ENCODE peak calls at places on chromosomes 12 and 14, in four cellular contexts. One of them, this sample, is unnamed.

GRCh38 chr14:74974364-74975058 is 19.1 kb upstream of the PGF start:
- DNase-seq in naive thymus-derived CD8-positive, alpha-beta T cell: no peak
- DNase-seq in stimulated activated CD8-positive, alpha-beta memory T cell treated with anti-CD3 and anti-CD28 coated beads, Interleukin-15, amount 100 ng/mL, for 4 hours: no peak
- DNase-seq in hippocampal formation: no peak
- DNase-seq in this sample: no peak

GRCh38 chr12:95318071-95318545 is 100.5 kb downstream of the VEZT start:
- DNase-seq in naive thymus-derived CD8-positive, alpha-beta T cell: no peak
- DNase-seq in stimulated activated CD8-positive, alpha-beta memory T cell treated with anti-CD3 and anti-CD28 coated beads, Interleukin-15, amount 100 ng/mL, for 4 hours: no peak
- DNase-seq in hippocampal formation: no peak
- DNase-seq in this sample: no peak

GRCh38 chr12:114760151-114760877 is 76.3 kb upstream of the TBX3 start:
- DNase-seq in naive thymus-derived CD8-positive, alpha-beta T cell: no peak
- DNase-seq in stimulated activated CD8-positive, alpha-beta memory T cell treated with anti-CD3 and anti-CD28 coated beads, Interleukin-15, amount 100 ng/mL, for 4 hours: no peak
- DNase-seq in hippocampal formation: no peak
- DNase-seq in this sample: no peak

GRCh38 chr14:90756755-90757345 is 59.4 kb downstream of the TTC7B start:
- DNase-seq in naive thymus-derived CD8-positive, alpha-beta T cell: no peak
- DNase-seq in stimulated activated CD8-positive, alpha-beta memory T cell treated with anti-CD3 and anti-CD28 coated beads, Interleukin-15, amount 100 ng/mL, for 4 hours: no peak
- DNase-seq in hippocampal formation: peak
- DNase-seq in this sample: no peak

GRCh38 chr14:73591690-73592448 is at the start of gene ACOT4:
- DNase-seq in naive thymus-derived CD8-positive, alpha-beta T cell: peak
- DNase-seq in stimulated activated CD8-positive, alpha-beta memory T cell treated with anti-CD3 and anti-CD28 coated beads, Interleukin-15, amount 100 ng/mL, for 4 hours: peak
- DNase-seq in hippocampal formation: no peak
- DNase-seq in this sample: no peak

GRCh38 chr14:54182419-54183040 is 214.3 kb upstream of the CDKN3 start:
- DNase-seq in naive thymus-derived CD8-positive, alpha-beta T cell: no peak
- DNase-seq in stimulated activated CD8-positive, alpha-beta memory T cell treated with anti-CD3 and anti-CD28 coated beads, Interleukin-15, amount 100 ng/mL, for 4 hours: no peak
- DNase-seq in hippocampal formation: no peak
- DNase-seq in this sample: no peak

GRCh38 chr14:86015916-86016315 is 486.0 kb downstream of the FLRT2 start:
- DNase-seq in naive thymus-derived CD8-positive, alpha-beta T cell: no peak
- DNase-seq in stimulated activated CD8-positive, alpha-beta memory T cell treated with anti-CD3 and anti-CD28 coated beads, Interleukin-15, amount 100 ng/mL, for 4 hours: no peak
- DNase-seq in hippocampal formation: no peak
- DNase-seq in this sample: no peak

GRCh38 chr14:50018236-50019210 is 97.8 kb downstream of the VCPKMT start:
- DNase-seq in naive thymus-derived CD8-positive, alpha-beta T cell: no peak
- DNase-seq in stimulated activated CD8-positive, alpha-beta memory T cell treated with anti-CD3 and anti-CD28 coated beads, Interleukin-15, amount 100 ng/mL, for 4 hours: no peak
- DNase-seq in hippocampal formation: no peak
- DNase-seq in this sample: no peak

GRCh38 chr12:42145552-42146215 is 1.0 kb upstream of the GXYLT1 start:
- DNase-seq in naive thymus-derived CD8-positive, alpha-beta T cell: no peak
- DNase-seq in stimulated activated CD8-positive, alpha-beta memory T cell treated with anti-CD3 and anti-CD28 coated beads, Interleukin-15, amount 100 ng/mL, for 4 hours: no peak
- DNase-seq in hippocampal formation: no peak
- DNase-seq in this sample: no peak

GRCh38 chr14:42023452-42023851 is 416.8 kb downstream of the LRFN5 start:
- DNase-seq in naive thymus-derived CD8-positive, alpha-beta T cell: no peak
- DNase-seq in stimulated activated CD8-positive, alpha-beta memory T cell treated with anti-CD3 and anti-CD28 coated beads, Interleukin-15, amount 100 ng/mL, for 4 hours: no peak
- DNase-seq in hippocampal formation: no peak
- DNase-seq in this sample: no peak

GRCh38 chr12:39807043-39807442 is 187.4 kb upstream of the ABCD2 start:
- DNase-seq in naive thymus-derived CD8-positive, alpha-beta T cell: no peak
- DNase-seq in stimulated activated CD8-positive, alpha-beta memory T cell treated with anti-CD3 and anti-CD28 coated beads, Interleukin-15, amount 100 ng/mL, for 4 hours: no peak
- DNase-seq in hippocampal formation: no peak
- DNase-seq in this sample: no peak

GRCh38 chr12:124538194-124539082 is 29.0 kb downstream of the NCOR2 start:
- DNase-seq in naive thymus-derived CD8-positive, alpha-beta T cell: no peak
- DNase-seq in stimulated activated CD8-positive, alpha-beta memory T cell treated with anti-CD3 and anti-CD28 coated beads, Interleukin-15, amount 100 ng/mL, for 4 hours: no peak
- DNase-seq in hippocampal formation: no peak
- DNase-seq in this sample: no peak

GRCh38 chr12:132398386-132398991 is 69.1 kb upstream of the GALNT9 start:
- DNase-seq in naive thymus-derived CD8-positive, alpha-beta T cell: no peak
- DNase-seq in stimulated activated CD8-positive, alpha-beta memory T cell treated with anti-CD3 and anti-CD28 coated beads, Interleukin-15, amount 100 ng/mL, for 4 hours: no peak
- DNase-seq in hippocampal formation: no peak
- DNase-seq in this sample: no peak

GRCh38 chr14:28879571-28879970 is 113.0 kb downstream of the FOXG1 start:
- DNase-seq in naive thymus-derived CD8-positive, alpha-beta T cell: no peak
- DNase-seq in stimulated activated CD8-positive, alpha-beta memory T cell treated with anti-CD3 and anti-CD28 coated beads, Interleukin-15, amount 100 ng/mL, for 4 hours: no peak
- DNase-seq in hippocampal formation: peak
- DNase-seq in this sample: no peak

GRCh38 chr12:27644446-27644845 is 51.8 kb upstream of the REP15 start:
- DNase-seq in naive thymus-derived CD8-positive, alpha-beta T cell: no peak
- DNase-seq in stimulated activated CD8-positive, alpha-beta memory T cell treated with anti-CD3 and anti-CD28 coated beads, Interleukin-15, amount 100 ng/mL, for 4 hours: no peak
- DNase-seq in hippocampal formation: no peak
- DNase-seq in this sample: no peak

GRCh38 chr12:107372229-107372658 is 278.9 kb upstream of the CRY1 start:
- DNase-seq in naive thymus-derived CD8-positive, alpha-beta T cell: peak
- DNase-seq in stimulated activated CD8-positive, alpha-beta memory T cell treated with anti-CD3 and anti-CD28 coated beads, Interleukin-15, amount 100 ng/mL, for 4 hours: no peak
- DNase-seq in hippocampal formation: no peak
- DNase-seq in this sample: no peak

GRCh38 chr12:80838024-80838658 is 99.6 kb downstream of the LIN7A start:
- DNase-seq in naive thymus-derived CD8-positive, alpha-beta T cell: no peak
- DNase-seq in stimulated activated CD8-positive, alpha-beta memory T cell treated with anti-CD3 and anti-CD28 coated beads, Interleukin-15, amount 100 ng/mL, for 4 hours: no peak
- DNase-seq in hippocampal formation: no peak
- DNase-seq in this sample: no peak

GRCh38 chr12:106140223-106140986 is 1.7 kb upstream of the NUAK1 start:
- DNase-seq in naive thymus-derived CD8-positive, alpha-beta T cell: no peak
- DNase-seq in stimulated activated CD8-positive, alpha-beta memory T cell treated with anti-CD3 and anti-CD28 coated beads, Interleukin-15, amount 100 ng/mL, for 4 hours: no peak
- DNase-seq in hippocampal formation: no peak
- DNase-seq in this sample: no peak

GRCh38 chr12:111446631-111447570 is 41.2 kb downstream of the SH2B3 start:
- DNase-seq in naive thymus-derived CD8-positive, alpha-beta T cell: peak
- DNase-seq in stimulated activated CD8-positive, alpha-beta memory T cell treated with anti-CD3 and anti-CD28 coated beads, Interleukin-15, amount 100 ng/mL, for 4 hours: no peak
- DNase-seq in hippocampal formation: no peak
- DNase-seq in this sample: no peak

GRCh38 chr12:94963649-94964048 is 39.8 kb downstream of the NDUFA12 start:
- DNase-seq in naive thymus-derived CD8-positive, alpha-beta T cell: no peak
- DNase-seq in stimulated activated CD8-positive, alpha-beta memory T cell treated with anti-CD3 and anti-CD28 coated beads, Interleukin-15, amount 100 ng/mL, for 4 hours: no peak
- DNase-seq in hippocampal formation: no peak
- DNase-seq in this sample: no peak

GRCh38 chr12:13592063-13592942 is 389.1 kb downstream of the GRIN2B start:
- DNase-seq in naive thymus-derived CD8-positive, alpha-beta T cell: no peak
- DNase-seq in stimulated activated CD8-positive, alpha-beta memory T cell treated with anti-CD3 and anti-CD28 coated beads, Interleukin-15, amount 100 ng/mL, for 4 hours: no peak
- DNase-seq in hippocampal formation: no peak
- DNase-seq in this sample: no peak

GRCh38 chr12:97642906-97643305 is 180.3 kb downstream of the RMST start:
- DNase-seq in naive thymus-derived CD8-positive, alpha-beta T cell: no peak
- DNase-seq in stimulated activated CD8-positive, alpha-beta memory T cell treated with anti-CD3 and anti-CD28 coated beads, Interleukin-15, amount 100 ng/mL, for 4 hours: no peak
- DNase-seq in hippocampal formation: no peak
- DNase-seq in this sample: no peak

GRCh38 chr14:62614117-62614516 is 431.1 kb downstream of the KCNH5 start:
- DNase-seq in naive thymus-derived CD8-positive, alpha-beta T cell: no peak
- DNase-seq in stimulated activated CD8-positive, alpha-beta memory T cell treated with anti-CD3 and anti-CD28 coated beads, Interleukin-15, amount 100 ng/mL, for 4 hours: no peak
- DNase-seq in hippocampal formation: no peak
- DNase-seq in this sample: no peak

GRCh38 chr12:130775953-130776856 is 60.1 kb upstream of the RIMBP2 start:
- DNase-seq in naive thymus-derived CD8-positive, alpha-beta T cell: peak
- DNase-seq in stimulated activated CD8-positive, alpha-beta memory T cell treated with anti-CD3 and anti-CD28 coated beads, Interleukin-15, amount 100 ng/mL, for 4 hours: peak
- DNase-seq in hippocampal formation: peak
- DNase-seq in this sample: no peak

GRCh38 chr12:24822121-24822899 is 126.6 kb downstream of the BCAT1 start:
- DNase-seq in naive thymus-derived CD8-positive, alpha-beta T cell: no peak
- DNase-seq in stimulated activated CD8-positive, alpha-beta memory T cell treated with anti-CD3 and anti-CD28 coated beads, Interleukin-15, amount 100 ng/mL, for 4 hours: no peak
- DNase-seq in hippocampal formation: no peak
- DNase-seq in this sample: no peak

GRCh38 chr12:79001404-79001803 is 136.8 kb downstream of the SYT1 start:
- DNase-seq in naive thymus-derived CD8-positive, alpha-beta T cell: no peak
- DNase-seq in stimulated activated CD8-positive, alpha-beta memory T cell treated with anti-CD3 and anti-CD28 coated beads, Interleukin-15, amount 100 ng/mL, for 4 hours: no peak
- DNase-seq in hippocampal formation: no peak
- DNase-seq in this sample: no peak

GRCh38 chr12:52395761-52396434 is 10.2 kb downstream of the KRT82 start:
- DNase-seq in naive thymus-derived CD8-positive, alpha-beta T cell: no peak
- DNase-seq in stimulated activated CD8-positive, alpha-beta memory T cell treated with anti-CD3 and anti-CD28 coated beads, Interleukin-15, amount 100 ng/mL, for 4 hours: no peak
- DNase-seq in hippocampal formation: no peak
- DNase-seq in this sample: no peak

GRCh38 chr14:72653026-72653425 is 240.9 kb downstream of the DPF3 start:
- DNase-seq in naive thymus-derived CD8-positive, alpha-beta T cell: no peak
- DNase-seq in stimulated activated CD8-positive, alpha-beta memory T cell treated with anti-CD3 and anti-CD28 coated beads, Interleukin-15, amount 100 ng/mL, for 4 hours: no peak
- DNase-seq in hippocampal formation: no peak
- DNase-seq in this sample: no peak

GRCh38 chr14:64942531-64943111 is at the start of gene GPX2:
- DNase-seq in naive thymus-derived CD8-positive, alpha-beta T cell: no peak
- DNase-seq in stimulated activated CD8-positive, alpha-beta memory T cell treated with anti-CD3 and anti-CD28 coated beads, Interleukin-15, amount 100 ng/mL, for 4 hours: no peak
- DNase-seq in hippocampal formation: no peak
- DNase-seq in this sample: no peak

GRCh38 chr12:65918057-65918456 is 93.8 kb downstream of the HMGA2 start:
- DNase-seq in naive thymus-derived CD8-positive, alpha-beta T cell: no peak
- DNase-seq in stimulated activated CD8-positive, alpha-beta memory T cell treated with anti-CD3 and anti-CD28 coated beads, Interleukin-15, amount 100 ng/mL, for 4 hours: no peak
- DNase-seq in hippocampal formation: no peak
- DNase-seq in this sample: no peak

GRCh38 chr12:122740351-122740750 is 9.7 kb upstream of the HCAR1 start:
- DNase-seq in naive thymus-derived CD8-positive, alpha-beta T cell: no peak
- DNase-seq in stimulated activated CD8-positive, alpha-beta memory T cell treated with anti-CD3 and anti-CD28 coated beads, Interleukin-15, amount 100 ng/mL, for 4 hours: no peak
- DNase-seq in hippocampal formation: no peak
- DNase-seq in this sample: no peak

GRCh38 chr14:52328286-52328685 is 14.2 kb downstream of the PTGER2 start:
- DNase-seq in naive thymus-derived CD8-positive, alpha-beta T cell: no peak
- DNase-seq in stimulated activated CD8-positive, alpha-beta memory T cell treated with anti-CD3 and anti-CD28 coated beads, Interleukin-15, amount 100 ng/mL, for 4 hours: no peak
- DNase-seq in hippocampal formation: no peak
- DNase-seq in this sample: no peak

GRCh38 chr12:65634626-65635331 is 189.5 kb upstream of the HMGA2 start:
- DNase-seq in naive thymus-derived CD8-positive, alpha-beta T cell: no peak
- DNase-seq in stimulated activated CD8-positive, alpha-beta memory T cell treated with anti-CD3 and anti-CD28 coated beads, Interleukin-15, amount 100 ng/mL, for 4 hours: no peak
- DNase-seq in hippocampal formation: no peak
- DNase-seq in this sample: no peak

GRCh38 chr12:643478-644292 is 19.6 kb downstream of the NINJ2 start:
- DNase-seq in naive thymus-derived CD8-positive, alpha-beta T cell: no peak
- DNase-seq in stimulated activated CD8-positive, alpha-beta memory T cell treated with anti-CD3 and anti-CD28 coated beads, Interleukin-15, amount 100 ng/mL, for 4 hours: no peak
- DNase-seq in hippocampal formation: no peak
- DNase-seq in this sample: no peak

GRCh38 chr14:34604990-34605389 is 25.0 kb downstream of the SNX6 start:
- DNase-seq in naive thymus-derived CD8-positive, alpha-beta T cell: no peak
- DNase-seq in stimulated activated CD8-positive, alpha-beta memory T cell treated with anti-CD3 and anti-CD28 coated beads, Interleukin-15, amount 100 ng/mL, for 4 hours: no peak
- DNase-seq in hippocampal formation: peak
- DNase-seq in this sample: no peak

GRCh38 chr14:73973497-73973896 is 23.4 kb downstream of the COQ6 start:
- DNase-seq in naive thymus-derived CD8-positive, alpha-beta T cell: no peak
- DNase-seq in stimulated activated CD8-positive, alpha-beta memory T cell treated with anti-CD3 and anti-CD28 coated beads, Interleukin-15, amount 100 ng/mL, for 4 hours: no peak
- DNase-seq in hippocampal formation: no peak
- DNase-seq in this sample: no peak

GRCh38 chr14:23538785-23539184 is 12.8 kb downstream of the ZFHX2 start:
- DNase-seq in naive thymus-derived CD8-positive, alpha-beta T cell: no peak
- DNase-seq in stimulated activated CD8-positive, alpha-beta memory T cell treated with anti-CD3 and anti-CD28 coated beads, Interleukin-15, amount 100 ng/mL, for 4 hours: no peak
- DNase-seq in hippocampal formation: peak
- DNase-seq in this sample: no peak

GRCh38 chr14:69101331-69101826 is 51.5 kb downstream of the DCAF5 start:
- DNase-seq in naive thymus-derived CD8-positive, alpha-beta T cell: no peak
- DNase-seq in stimulated activated CD8-positive, alpha-beta memory T cell treated with anti-CD3 and anti-CD28 coated beads, Interleukin-15, amount 100 ng/mL, for 4 hours: no peak
- DNase-seq in hippocampal formation: no peak
- DNase-seq in this sample: no peak

GRCh38 chr12:95700316-95700785 is 90.2 kb downstream of the NTN4 start:
- DNase-seq in naive thymus-derived CD8-positive, alpha-beta T cell: no peak
- DNase-seq in stimulated activated CD8-positive, alpha-beta memory T cell treated with anti-CD3 and anti-CD28 coated beads, Interleukin-15, amount 100 ng/mL, for 4 hours: no peak
- DNase-seq in hippocampal formation: no peak
- DNase-seq in this sample: no peak

This sample was measured in effector CD8-positive, alpha-beta T cell.